ENCODE peak calls at places on chromosome 14, in ten cellular contexts. T, E, B, K, Z, D, R, W, J and O are unnamed samples. For H3K36me3, the result is how much of the 10 kb centered on the place peaks cover.

GRCh38 chr14:54182419-54183040 is 214.3 kb upstream of the CDKN3 start:
- DNase-seq in Z (no peak), W (no peak), J (no peak), D (no peak), K (no peak), R (peak), T (no peak), E (no peak), B (no peak), O (peak)

GRCh38 chr14:106417224-106418049 is 891.1 kb downstream of the TMEM121 start:
- DNase-seq in T (peak), B (peak), K (peak), W (peak), Z (peak), R (no peak), D (no peak), J (no peak), E (peak), O (no peak)

GRCh38 chr14:83172363-83172762 is 1638.7 kb upstream of the SEL1L start:
- DNase-seq in J (no peak), D (no peak), E (no peak), B (no peak), R (no peak), W (no peak), Z (no peak), K (no peak), T (no peak), O (no peak)

GRCh38 chr14:24392327-24393098 is 6.3 kb upstream of the NYNRIN start:
- DNase-seq in D (no peak), Z (no peak), K (no peak), W (no peak), J (no peak), B (no peak), R (peak), T (no peak), E (peak), O (no peak)

GRCh38 chr14:23123419-23123818 is 4.4 kb upstream of the CEBPE start:
- DNase-seq in D (no peak), J (peak), R (no peak), B (no peak), T (no peak), E (peak), W (peak), Z (peak), K (peak), O (no peak)

GRCh38 chr14:56185991-56186390 is 67.8 kb downstream of the PELI2 start:
- DNase-seq in K (no peak), W (no peak), Z (no peak), D (no peak), B (no peak), R (no peak), E (no peak), T (no peak), J (no peak), O (no peak)

GRCh38 chr14:89445252-89445973 is 28.4 kb upstream of the FOXN3 start:
- DNase-seq in J (no peak), D (no peak), E (no peak), K (no peak), R (no peak), T (no peak), Z (no peak), B (no peak), W (no peak), O (no peak)

GRCh38 chr14:77099425-77100167 is 1.5 kb downstream of the CIPC start:
- DNase-seq in Z (no peak), B (no peak), K (peak), W (no peak), T (no peak), J (peak), R (peak), E (peak), D (no peak), O (no peak)

GRCh38 chr14:23379331-23380196 is 2.7 kb downstream of the CMTM5 start:
- DNase-seq in B (peak), R (peak), J (peak), T (peak), E (peak), Z (peak), W (peak), D (no peak), K (peak), O (no peak)

GRCh38 chr14:99177046-99177655 is 94.8 kb downstream of the BCL11B start:
- DNase-seq in T (no peak), Z (no peak), B (no peak), K (no peak), W (no peak), E (no peak), D (no peak), R (no peak), J (no peak), O (no peak)

GRCh38 chr14:49456589-49456988 is 129.6 kb downstream of the RPS29 start:
- DNase-seq in E (no peak), Z (no peak), W (no peak), R (no peak), T (no peak), B (no peak), J (no peak), D (no peak), K (no peak), O (no peak)

GRCh38 chr14:77142289-77142814 is 761 bp upstream of the ZDHHC22 start:
- DNase-seq in Z (no peak), W (no peak), T (no peak), B (no peak), K (no peak), E (no peak), D (no peak), J (no peak), R (no peak), O (no peak)

GRCh38 chr14:102580552-102581110 is 11.8 kb upstream of the RCOR1 start:
- DNase-seq in R (no peak), T (no peak), W (no peak), Z (no peak), B (no peak), D (no peak), K (no peak), J (no peak), E (no peak), O (no peak)

DNA sequence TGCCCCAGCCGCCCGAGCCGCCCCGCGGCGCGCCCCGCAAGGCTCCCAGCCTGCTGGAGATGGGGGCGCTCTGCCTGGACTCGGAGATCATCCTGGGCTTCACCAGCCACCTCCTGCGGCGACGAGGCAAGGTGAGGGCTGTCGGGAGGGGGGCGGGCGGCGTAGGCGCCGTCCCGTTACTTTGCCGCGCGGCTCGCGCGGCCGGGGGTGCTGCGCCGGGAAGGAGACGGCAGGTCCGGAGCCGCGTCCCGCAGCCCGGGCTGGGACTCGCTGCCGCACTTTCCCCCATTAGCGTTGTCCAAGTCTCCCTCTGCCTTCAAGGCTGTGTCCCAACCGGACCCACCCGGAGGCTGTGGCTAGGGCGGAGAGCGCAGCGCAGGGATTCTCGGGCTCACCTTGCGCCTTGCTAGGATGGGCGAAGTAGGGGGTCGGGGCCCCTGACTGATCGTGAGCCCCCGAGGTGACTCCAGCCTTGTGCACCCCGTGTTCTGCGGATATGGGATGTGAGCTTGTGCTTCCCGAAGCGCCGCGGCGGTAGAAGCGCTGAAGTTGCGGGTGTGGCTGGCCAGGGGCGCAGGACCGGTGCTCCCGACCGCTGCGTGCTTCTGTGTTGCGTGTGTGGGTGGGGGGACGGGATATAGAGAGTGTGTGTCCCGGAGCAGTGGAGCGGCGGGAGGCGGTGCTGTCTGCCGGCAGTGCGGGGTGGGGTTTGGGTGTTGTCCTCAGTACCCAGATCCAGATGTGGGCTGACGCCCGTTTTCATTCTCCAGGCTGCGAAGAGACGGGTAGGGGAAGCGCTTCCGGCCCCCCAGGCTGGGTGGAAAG is 1.7 kb upstream of the KIF26A start:
- DNase-seq in Z (peak), T (no peak), J (no peak), K (peak), R (no peak), W (peak), D (no peak), E (no peak), B (no peak), O (no peak)
- H3K4me3 ChIP-seq in Z (peak), T (peak), J (no peak), K (no peak), R (no peak), W (no peak), D (peak), E (no peak), B (no peak), O (no peak)

DNA sequence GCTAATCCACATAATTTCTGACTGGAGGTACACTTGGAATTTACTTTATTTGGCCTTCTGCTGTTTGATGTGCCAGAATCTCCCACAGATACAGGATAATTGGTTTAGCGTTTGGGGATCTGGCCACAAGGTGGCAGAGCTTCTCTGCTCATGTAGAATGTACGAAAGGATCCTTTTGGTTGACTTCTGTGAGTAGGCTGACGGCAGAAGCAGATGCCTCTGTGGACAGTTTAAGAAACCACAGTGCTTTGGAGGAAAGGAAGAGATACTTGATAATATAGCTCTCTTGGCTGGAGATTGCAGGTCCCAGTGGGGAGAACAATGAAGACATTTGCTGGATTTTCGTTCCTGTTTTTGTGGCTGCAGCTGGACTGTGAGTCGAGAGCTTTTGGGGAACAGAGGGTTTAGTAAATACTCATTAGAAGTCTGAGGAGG is 75.3 kb upstream of the OR4E1 start:
- DNase-seq in D (no peak), J (peak), E (peak), R (peak), W (no peak), Z (no peak), B (no peak), K (no peak), T (no peak), O (no peak)
- TF ChIP-seq CTCF in D (no peak), J (peak), E (peak), R (peak), W (no peak), Z (peak), B (peak), K (no peak), T (peak), O (peak)

DNA sequence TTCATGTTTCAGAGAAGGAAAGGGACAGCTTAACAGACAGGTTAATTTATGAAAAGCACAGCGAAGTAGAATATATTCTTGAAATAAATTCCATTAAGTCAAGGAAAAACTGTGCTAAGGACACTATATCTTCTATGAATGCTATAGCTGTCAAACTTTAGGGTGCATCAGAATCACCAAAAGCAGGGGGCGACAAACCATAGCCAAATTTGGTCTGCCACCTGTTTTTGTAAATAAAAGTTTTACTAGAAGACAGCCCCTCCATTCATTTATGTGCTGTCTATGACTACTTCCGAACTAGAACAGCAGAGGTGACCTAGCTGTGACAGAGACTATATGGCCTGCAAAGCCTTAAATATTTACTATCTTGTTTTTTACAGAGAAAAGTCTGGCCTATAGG is 25.9 kb downstream of the PPP4R3A start:
- DNase-seq in D (no peak), T (no peak), R (no peak), Z (no peak), K (no peak), W (no peak), B (no peak), E (no peak), J (no peak), O (no peak)
- H3K36me3 ChIP-seq in D (under half), T (under half), R (under half), Z (half or more), K (under half), W (under half), B (under half), E (half or more), J (under half), O (under half)

DNA sequence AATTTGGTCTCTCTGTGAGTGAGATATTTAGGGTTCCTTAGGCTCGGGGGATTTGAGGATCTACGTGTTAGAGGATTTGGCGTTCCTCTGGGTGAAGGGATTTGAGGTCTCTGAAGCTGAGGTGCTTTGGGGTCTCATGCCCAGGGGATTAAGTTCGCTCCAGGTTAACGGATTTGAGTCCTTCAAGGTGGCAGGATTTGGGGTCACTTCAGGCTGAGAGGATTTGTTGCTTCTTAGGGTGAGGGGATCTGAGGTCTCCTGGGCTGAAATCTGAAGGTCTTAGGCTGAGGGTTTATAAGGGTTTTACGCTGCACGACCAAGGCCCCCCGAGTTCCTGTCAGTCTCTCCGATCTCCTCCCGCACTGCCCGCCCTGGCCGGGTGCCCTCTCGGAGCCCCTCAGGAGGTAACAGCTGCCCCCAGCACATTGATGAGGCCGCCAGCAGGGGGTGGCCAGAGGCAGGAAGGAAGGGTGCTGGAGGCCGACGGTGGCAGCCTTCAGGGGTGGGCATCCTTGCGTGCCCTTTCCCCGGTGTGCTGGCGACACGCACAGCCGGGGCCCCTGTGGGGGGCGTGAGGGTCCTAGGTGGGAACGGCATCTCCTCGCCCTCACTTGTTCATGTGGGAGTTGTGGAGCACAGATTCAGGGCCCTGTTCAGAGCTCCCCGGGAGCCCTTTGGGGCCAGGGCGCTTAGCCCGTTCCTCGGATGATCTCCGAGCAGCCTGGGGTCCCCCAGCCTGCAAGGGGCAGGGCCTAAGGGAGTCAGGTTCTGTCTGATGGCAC is 14.3 kb downstream of the CEP170B start:
- DNase-seq in T (no peak), B (no peak), J (no peak), W (no peak), K (no peak), D (no peak), R (no peak), Z (peak), E (no peak), O (no peak)
- H3K4me3 ChIP-seq in T (no peak), B (no peak), J (no peak), W (no peak), K (no peak), D (no peak), R (no peak), Z (no peak), E (no peak), O (no peak)

GRCh38 chr14:68788275-68789001 is 4.4 kb downstream of the ZFP36L1 start:
- DNase-seq in K (no peak), E (no peak), T (no peak), W (no peak), Z (no peak), R (no peak), D (no peak), J (no peak), B (no peak), O (no peak)

GRCh38 chr14:68790656-68791077 is 2.2 kb downstream of the ZFP36L1 start:
- DNase-seq in D (no peak), K (no peak), B (no peak), J (no peak), E (no peak), W (no peak), T (no peak), Z (no peak), R (peak), O (no peak)

GRCh38 chr14:68789798-68790655 is 2.8 kb downstream of the ZFP36L1 start:
- DNase-seq in J (no peak), B (no peak), Z (no peak), D (no peak), R (peak), K (peak), T (no peak), W (no peak), E (no peak), O (no peak)

GRCh38 chr14:68787235-68787727 is 5.6 kb downstream of the ZFP36L1 start:
- DNase-seq in B (no peak), R (no peak), J (no peak), D (peak), Z (no peak), K (peak), E (peak), T (no peak), W (peak), O (no peak)

DNA sequence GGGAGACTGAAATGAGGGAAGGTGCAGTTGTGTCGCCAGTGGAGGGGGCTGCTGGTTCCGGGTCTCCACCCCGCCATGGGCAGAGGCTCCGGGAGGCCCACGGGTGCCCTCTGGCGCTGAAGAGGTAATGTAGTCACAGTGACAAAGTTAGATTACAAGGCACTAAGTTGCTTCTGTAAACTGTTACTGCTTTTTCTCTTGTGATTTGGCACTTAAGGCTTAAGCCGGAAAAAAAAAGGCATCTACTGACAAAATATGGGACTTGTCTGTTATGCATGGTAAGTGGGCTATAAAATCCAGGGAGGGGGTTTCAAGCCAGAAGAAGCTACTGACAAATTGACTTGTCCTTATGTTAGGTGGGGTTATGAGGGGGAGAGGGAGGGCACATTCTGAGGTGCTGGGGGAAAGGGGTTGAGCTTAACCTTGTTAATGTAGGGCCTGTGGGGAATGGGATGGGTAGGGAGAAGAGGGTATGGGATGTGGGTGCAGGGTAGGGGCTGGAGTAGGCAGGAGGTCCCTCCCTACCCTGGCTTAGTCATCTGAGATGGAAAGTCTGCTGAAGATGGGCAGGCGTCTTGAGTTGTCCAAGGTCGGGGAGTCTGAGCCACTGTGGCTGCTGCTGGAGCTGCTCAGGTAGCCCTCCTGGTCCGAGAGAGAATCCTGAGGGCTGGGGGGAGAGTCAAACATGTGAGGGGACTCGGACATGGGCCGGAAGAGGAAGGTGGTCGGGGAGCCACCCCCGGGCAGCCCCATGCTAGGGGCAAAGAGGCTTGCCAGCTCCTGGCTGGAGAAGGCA is 3.7 kb downstream of the ZFP36L1 start:
- DNase-seq in T (no peak), B (peak), K (peak), Z (peak), E (peak), D (peak), R (peak), W (peak), J (peak), O (no peak)
- TF ChIP-seq CTCF in T (peak), B (peak), K (peak), Z (peak), E (peak), D (peak), R (peak), W (peak), J (peak), O (peak)